ENCODE peak calls at places on chromosome 11, in four cellular contexts. One of them, this sample, is unnamed. For H3K4me1 and H3K9me3, the result is how much of the 10 kb centered on the place peaks cover.

GRCh38 chr11:113675003-113675471 is 31.1 kb downstream of the TMPRSS5 start:
- DNase-seq in kidney: no peak
- DNase-seq in GM23248: peak
- DNase-seq in HepG2: no peak
- DNase-seq in this sample: no peak

GRCh38 chr11:64078294-64078693 is 42.6 kb downstream of the FLRT1 start:
- DNase-seq in kidney: no peak
- DNase-seq in HepG2: no peak
- DNase-seq in GM23248: no peak
- DNase-seq in this sample: no peak

GRCh38 chr11:44658451-44658850 is 68.3 kb upstream of the TSPAN18 start:
- DNase-seq in kidney: no peak
- DNase-seq in GM23248: peak
- DNase-seq in HepG2: no peak
- DNase-seq in this sample: peak

GRCh38 chr11:9396752-9397151 is 12.3 kb downstream of the IPO7 start:
- DNase-seq in HepG2: no peak
- DNase-seq in kidney: no peak
- DNase-seq in GM23248: no peak
- DNase-seq in this sample: no peak

GRCh38 chr11:64571410-64572091 is 19.5 kb upstream of the SLC22A12 start:
- DNase-seq in HepG2: peak
- DNase-seq in GM23248: peak
- DNase-seq in kidney: no peak
- DNase-seq in this sample: peak

GRCh38 chr11:118565062-118565461 is 669 bp downstream of the IFT46 start:
- DNase-seq in GM23248: peak
- DNase-seq in kidney: no peak
- DNase-seq in HepG2: no peak
- DNase-seq in this sample: no peak

GRCh38 chr11:130156108-130157022 is 3.2 kb upstream of the ST14 start:
- DNase-seq in HepG2: no peak
- DNase-seq in kidney: no peak
- DNase-seq in GM23248: peak
- DNase-seq in this sample: no peak

GRCh38 chr11:85974126-85974525 is 94.8 kb downstream of the PICALM start:
- DNase-seq in GM23248: peak
- DNase-seq in HepG2: no peak
- DNase-seq in kidney: no peak
- DNase-seq in this sample: peak

GRCh38 chr11:82867495-82868082 is 32.6 kb downstream of the PRCP start:
- DNase-seq in HepG2: peak
- DNase-seq in GM23248: peak
- DNase-seq in kidney: no peak
- DNase-seq in this sample: peak

GRCh38 chr11:66579017-66579606 is 10.7 kb upstream of the CTSF start:
- DNase-seq in HepG2: peak
- DNase-seq in kidney: peak
- DNase-seq in GM23248: peak
- DNase-seq in this sample: peak

GRCh38 chr11:45648931-45649330 is 16.5 kb downstream of the CHST1 start:
- DNase-seq in HepG2: no peak
- DNase-seq in kidney: no peak
- DNase-seq in GM23248: no peak
- DNase-seq in this sample: no peak

GRCh38 chr11:37259734-37260133 is 661.7 kb upstream of the RAG2 start:
- DNase-seq in GM23248: no peak
- DNase-seq in kidney: no peak
- DNase-seq in HepG2: no peak
- DNase-seq in this sample: no peak

GRCh38 chr11:65553301-65554001 is 4.7 kb downstream of the LTBP3 start:
- DNase-seq in GM23248: no peak
- DNase-seq in HepG2: no peak
- DNase-seq in kidney: peak
- DNase-seq in this sample: peak

GRCh38 chr11:64003807-64004589 is 17.8 kb downstream of the OTUB1 start:
- DNase-seq in GM23248: peak
- DNase-seq in HepG2: no peak
- DNase-seq in kidney: peak
- DNase-seq in this sample: no peak

GRCh38 chr11:73230276-73230875 is 12.3 kb downstream of the P2RY2 start:
- DNase-seq in GM23248: no peak
- DNase-seq in kidney: no peak
- DNase-seq in HepG2: no peak
- DNase-seq in this sample: no peak

GRCh38 chr11:78289547-78290292 is 101.0 kb downstream of the USP35 start:
- DNase-seq in HepG2: no peak
- DNase-seq in GM23248: no peak
- DNase-seq in kidney: no peak
- DNase-seq in this sample: no peak

GRCh38 chr11:38392176-38392575 is 1794.1 kb upstream of the RAG2 start:
- DNase-seq in kidney: no peak
- DNase-seq in HepG2: no peak
- DNase-seq in GM23248: no peak
- DNase-seq in this sample: no peak

GRCh38 chr11:101126551-101127347 is 2.9 kb downstream of the PGR start:
- DNase-seq in HepG2: no peak
- DNase-seq in kidney: peak
- DNase-seq in GM23248: peak
- DNase-seq in this sample: no peak

GRCh38 chr11:38971141-38971540 is 2373.1 kb upstream of the RAG2 start:
- DNase-seq in GM23248: no peak
- DNase-seq in HepG2: no peak
- DNase-seq in kidney: no peak
- DNase-seq in this sample: no peak

GRCh38 chr11:2366733-2367132 is 10.4 kb upstream of the CD81 start:
- DNase-seq in kidney: no peak
- DNase-seq in HepG2: no peak
- DNase-seq in GM23248: no peak
- DNase-seq in this sample: no peak
- H3K4me1 ChIP-seq in kidney: under half
- H3K4me1 ChIP-seq in HepG2: under half
- H3K4me1 ChIP-seq in GM23248: under half
- H3K4me1 ChIP-seq in this sample: under half

DNA sequence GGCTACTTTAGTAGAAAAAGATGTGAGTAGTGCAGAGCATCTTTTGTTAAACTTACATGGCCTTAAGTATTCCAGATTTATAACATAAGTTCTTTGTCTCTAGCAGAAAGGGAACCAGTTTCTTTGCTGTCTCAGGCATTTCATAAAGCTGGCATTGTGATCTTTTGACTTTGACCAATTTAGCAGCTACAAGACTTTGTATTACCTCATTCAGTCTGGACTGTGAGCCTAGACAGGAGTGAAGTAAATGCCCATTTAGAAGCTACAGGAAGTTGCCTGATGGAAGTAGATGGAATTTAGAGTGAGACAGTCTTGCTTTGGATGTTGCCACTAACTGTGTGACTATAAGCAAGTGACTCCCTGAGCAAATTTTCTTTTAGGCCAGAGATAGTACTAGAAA is 25.7 kb upstream of the GLYAT start:
- DNase-seq in GM23248: no peak
- DNase-seq in kidney: no peak
- DNase-seq in HepG2: no peak
- DNase-seq in this sample: no peak
- H3K9me3 ChIP-seq in GM23248: under half
- H3K9me3 ChIP-seq in kidney: under half
- H3K9me3 ChIP-seq in HepG2: under half
- H3K9me3 ChIP-seq in this sample: under half

GRCh38 chr11:12376259-12376971 is 956 bp upstream of the PARVA start:
- DNase-seq in kidney: no peak
- DNase-seq in GM23248: peak
- DNase-seq in HepG2: no peak
- DNase-seq in this sample: peak
- H3K4me3 ChIP-seq in kidney: peak
- H3K4me3 ChIP-seq in GM23248: peak
- H3K4me3 ChIP-seq in HepG2: no peak
- H3K4me3 ChIP-seq in this sample: no peak

DNA sequence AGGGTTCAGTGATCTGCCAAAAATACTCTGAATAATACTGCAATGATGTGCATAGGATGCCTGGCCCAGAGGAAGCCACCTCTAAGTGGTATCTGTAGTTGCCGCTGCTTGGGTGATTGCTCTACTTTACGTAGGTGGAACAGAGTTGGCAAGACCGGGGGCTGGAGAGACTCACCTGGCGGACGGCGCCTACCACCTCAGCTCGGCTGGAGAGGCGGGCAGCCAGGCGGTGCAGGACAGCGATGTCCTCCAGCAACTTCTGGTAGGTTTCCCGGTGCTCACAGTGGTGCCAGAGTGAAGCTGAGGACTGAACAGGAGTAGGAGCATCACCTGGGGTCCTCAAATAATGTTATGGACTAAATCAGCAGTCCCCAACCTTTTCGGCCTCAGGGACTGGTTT is 34.5 kb upstream of the LYVE1 start:
- DNase-seq in HepG2: no peak
- DNase-seq in kidney: no peak
- DNase-seq in GM23248: no peak
- DNase-seq in this sample: no peak
- H3K4me1 ChIP-seq in HepG2: half or more
- H3K4me1 ChIP-seq in kidney: under half
- H3K4me1 ChIP-seq in GM23248: under half
- H3K4me1 ChIP-seq in this sample: under half

DNA sequence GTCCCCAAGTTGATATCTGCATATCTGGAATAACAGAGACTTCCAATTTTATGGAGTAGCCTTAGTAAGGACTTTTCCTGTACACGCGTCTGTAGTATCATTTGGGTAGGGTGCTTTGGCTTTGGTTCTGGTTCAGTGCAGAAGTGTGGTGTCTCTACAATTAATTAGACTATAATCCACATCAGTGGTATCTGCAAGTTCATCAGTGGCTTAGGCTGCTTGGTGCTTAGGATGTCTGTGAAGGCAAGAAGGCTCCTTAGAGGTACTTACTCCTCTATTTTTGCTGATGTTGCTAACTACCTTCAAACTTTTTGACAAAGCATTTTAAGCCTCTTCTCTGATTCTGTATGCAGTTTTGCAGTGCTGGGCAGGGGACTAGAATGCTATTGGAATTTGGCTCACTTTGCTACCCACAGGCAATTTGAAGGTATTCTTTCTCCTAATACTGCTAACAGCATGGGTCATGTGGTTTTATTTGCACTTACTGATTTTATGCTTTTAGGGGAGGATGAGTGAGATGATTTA is 49.4 kb downstream of the KCNQ1OT1 start:
- DNase-seq in HepG2: no peak
- DNase-seq in kidney: no peak
- DNase-seq in GM23248: no peak
- DNase-seq in this sample: no peak
- H3K9me3 ChIP-seq in HepG2: half or more
- H3K9me3 ChIP-seq in kidney: under half
- H3K9me3 ChIP-seq in GM23248: under half
- H3K9me3 ChIP-seq in this sample: under half

GRCh38 chr11:10847960-10848860 is 9.6 kb downstream of the ZBED5 start:
- DNase-seq in kidney: no peak
- DNase-seq in GM23248: no peak
- DNase-seq in HepG2: no peak
- DNase-seq in this sample: no peak
- H3K4me3 ChIP-seq in kidney: no peak
- H3K4me3 ChIP-seq in GM23248: no peak
- H3K4me3 ChIP-seq in HepG2: no peak
- H3K4me3 ChIP-seq in this sample: no peak

DNA sequence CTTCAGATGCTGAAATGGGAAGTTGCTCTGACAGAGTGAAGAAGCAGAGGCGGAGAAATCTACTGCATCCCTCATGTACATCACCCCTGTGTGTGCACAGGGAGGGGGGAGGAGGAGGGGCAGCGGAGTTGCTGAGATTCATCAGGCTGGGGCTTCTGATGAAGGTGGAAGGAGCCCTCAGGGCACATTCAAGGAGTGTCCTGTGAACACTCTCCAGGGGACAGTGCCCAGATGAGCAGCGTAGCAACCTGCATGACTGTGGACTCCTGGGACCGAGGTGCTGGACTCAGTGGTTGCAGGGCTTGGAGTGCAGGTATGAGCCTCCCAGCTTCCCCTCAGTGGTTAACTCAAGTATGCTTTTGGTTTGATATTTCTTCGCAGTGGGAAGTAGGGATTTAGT is 257.8 kb upstream of the B3GAT1 start:
- DNase-seq in kidney: no peak
- DNase-seq in GM23248: no peak
- DNase-seq in HepG2: no peak
- DNase-seq in this sample: no peak
- H3K4me1 ChIP-seq in kidney: under half
- H3K4me1 ChIP-seq in GM23248: under half
- H3K4me1 ChIP-seq in HepG2: under half
- H3K4me1 ChIP-seq in this sample: under half

GRCh38 chr11:54985731-54986130 is 276.2 kb upstream of the TRIM48 start:
- DNase-seq in kidney: no peak
- DNase-seq in GM23248: no peak
- DNase-seq in HepG2: no peak
- DNase-seq in this sample: no peak
- H3K9me3 ChIP-seq in kidney: under half
- H3K9me3 ChIP-seq in GM23248: under half
- H3K9me3 ChIP-seq in HepG2: half or more
- H3K9me3 ChIP-seq in this sample: under half

DNA sequence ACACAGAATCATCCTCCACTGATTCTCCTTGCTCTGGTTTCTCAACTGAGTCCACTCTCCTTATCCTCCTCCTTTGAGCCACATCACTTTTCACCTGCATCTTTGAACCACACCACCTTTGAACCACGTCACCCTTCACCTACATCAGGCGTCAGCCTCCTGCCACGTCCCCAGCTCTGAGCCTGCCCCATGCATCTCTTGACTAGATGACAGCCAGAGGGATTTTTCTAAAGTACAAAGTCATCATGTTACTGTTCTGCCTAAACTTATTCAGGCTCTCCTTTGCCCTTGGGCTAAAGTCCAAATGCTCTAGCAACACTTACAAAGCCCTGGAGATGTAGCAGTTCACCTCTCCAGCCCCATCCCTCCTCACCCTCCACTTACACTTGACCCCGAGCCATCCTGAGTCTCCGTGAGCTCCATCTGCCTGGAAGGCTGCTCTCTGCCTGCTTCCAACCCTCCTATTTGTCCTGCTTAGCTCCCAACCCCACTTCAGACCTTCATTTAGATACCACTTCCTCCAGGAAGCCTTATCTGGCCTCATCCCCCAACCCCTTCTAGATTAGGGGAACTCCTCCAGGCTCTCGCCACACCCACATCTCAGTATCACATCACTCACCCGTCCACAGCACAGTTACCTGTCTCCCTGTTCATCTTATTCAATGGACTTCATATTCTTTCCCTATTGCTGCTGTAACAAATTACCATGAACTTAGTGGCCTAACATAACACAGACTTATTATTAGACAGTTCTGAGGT is 3.7 kb upstream of the MS4A10 start:
- DNase-seq in kidney: peak
- DNase-seq in HepG2: no peak
- DNase-seq in GM23248: no peak
- DNase-seq in this sample: peak
- H3K4me3 ChIP-seq in kidney: no peak
- H3K4me3 ChIP-seq in HepG2: no peak
- H3K4me3 ChIP-seq in GM23248: no peak
- H3K4me3 ChIP-seq in this sample: no peak

This sample was measured in small intestine.